ENCODE peak calls at places on chromosomes 2 and 18, in eight cellular contexts. I is central memory CD4-positive, alpha-beta T cell; K is brain pericyte; C is posterior vena cava; D is naive B cell; L is heart right ventricle; U is H54; J is HEK293T. A is an unnamed sample.
A peak's percentile ranks its signal among the peaks of the same experiment; 100 is the strongest.

GRCh38 chr18:10275506-10275905 is 178.9 kb upstream of the APCDD1 start:
- DNase-seq in I (no peak), K (no peak), C (no peak), D (no peak), L (no peak), U (no peak), J (no peak), A (no peak)

GRCh38 chr18:44636241-44636640 is 44.4 kb upstream of the SETBP1 start:
- DNase-seq in I (no peak), K (no peak), C (no peak), D (no peak), L (no peak), U (no peak), J (no peak), A (no peak)

GRCh38 chr18:46222093-46222492 is 117.9 kb downstream of the HAUS1 start:
- DNase-seq in I (no peak), K (no peak), C (no peak), D (no peak), L (no peak), U (no peak), J (no peak), A (no peak)

GRCh38 chr2:226813148-226813701 is 13.6 kb upstream of the IRS1 start:
- DNase-seq in I (no peak), K (no peak), C (no peak), D (no peak), L (no peak), U (no peak), J (no peak), A (no peak)

GRCh38 chr18:58754544-58755068 is 83.3 kb downstream of the MALT1 start:
- DNase-seq in I (no peak), K (peak; percentile 15), C (no peak), D (peak; percentile 15), L (peak; percentile 43), U (no peak), J (no peak), A (no peak)

GRCh38 chr2:127218843-127219715 is 1.0 kb downstream of the CYP27C1 start:
- DNase-seq in I (no peak), K (no peak), C (peak; percentile 81), D (no peak), L (no peak), U (no peak), J (no peak), A (no peak)

GRCh38 chr2:190947139-190947538 is 66.5 kb downstream of the GLS start:
- DNase-seq in I (no peak), K (no peak), C (no peak), D (no peak), L (no peak), U (no peak), J (no peak), A (no peak)

GRCh38 chr2:28754321-28754720 is 2.7 kb downstream of the PPP1CB start:
- DNase-seq in I (no peak), K (no peak), C (no peak), D (no peak), L (no peak), U (no peak), J (no peak), A (no peak)

GRCh38 chr2:41927581-41928260 is 120.1 kb upstream of the PKDCC start:
- DNase-seq in I (no peak), K (no peak), C (peak; percentile 86), D (no peak), L (peak; percentile 41), U (no peak), J (no peak), A (peak; percentile 76)

GRCh38 chr18:22465859-22466602 is 48.3 kb upstream of the CTAGE1 start:
- DNase-seq in I (no peak), K (no peak), C (no peak), D (no peak), L (no peak), U (peak; percentile 42), J (peak; percentile 61), A (peak; percentile 70)

GRCh38 chr2:207352978-207353377 is 176.8 kb upstream of the CREB1 start:
- DNase-seq in I (peak; percentile 9), K (no peak), C (no peak), D (no peak), L (no peak), U (no peak), J (no peak), A (no peak)

GRCh38 chr18:755506-755905 is 43.1 kb upstream of the ENOSF1 start:
- DNase-seq in I (no peak), K (no peak), C (no peak), D (no peak), L (no peak), U (no peak), J (no peak), A (no peak)

GRCh38 chr2:143254108-143254507 is 124.9 kb downstream of the ARHGAP15 start:
- DNase-seq in I (no peak), K (no peak), C (no peak), D (no peak), L (no peak), U (no peak), J (no peak), A (no peak)

GRCh38 chr2:1483551-1483950 is 70.3 kb downstream of the TPO start:
- DNase-seq in I (no peak), K (no peak), C (peak; percentile 44), D (no peak), L (no peak), U (no peak), J (no peak), A (no peak)

GRCh38 chr2:136248242-136248641 is 130.3 kb upstream of the CXCR4 start:
- DNase-seq in I (no peak), K (no peak), C (no peak), D (no peak), L (no peak), U (no peak), J (peak; percentile 26), A (no peak)

GRCh38 chr2:5673148-5673860 is 18.9 kb upstream of the SOX11 start:
- DNase-seq in I (no peak), K (no peak), C (no peak), D (no peak), L (no peak), U (no peak), J (no peak), A (no peak)

GRCh38 chr18:38256366-38256765 is 690.8 kb upstream of the CELF4 start:
- DNase-seq in I (no peak), K (no peak), C (no peak), D (no peak), L (no peak), U (no peak), J (no peak), A (no peak)

GRCh38 chr2:72919414-72920316 is 2.3 kb downstream of the EMX1 start:
- DNase-seq in I (no peak), K (no peak), C (no peak), D (no peak), L (no peak), U (no peak), J (no peak), A (peak; percentile 3)

GRCh38 chr2:223967981-223968380 is 10.7 kb downstream of the MRPL44 start:
- DNase-seq in I (no peak), K (no peak), C (no peak), D (no peak), L (no peak), U (no peak), J (no peak), A (no peak)

GRCh38 chr2:228725031-228725430 is 543.5 kb upstream of the SPHKAP start:
- DNase-seq in I (no peak), K (no peak), C (no peak), D (no peak), L (no peak), U (no peak), J (no peak), A (no peak)

GRCh38 chr2:178928077-178928476 is 120.9 kb upstream of the TTN start:
- DNase-seq in I (no peak), K (no peak), C (no peak), D (no peak), L (no peak), U (no peak), J (no peak), A (no peak)

GRCh38 chr2:222174450-222174849 is 124.3 kb downstream of the PAX3 start:
- DNase-seq in I (no peak), K (no peak), C (no peak), D (no peak), L (no peak), U (no peak), J (no peak), A (no peak)

GRCh38 chr2:54503192-54503591 is 47.1 kb downstream of the SPTBN1 start:
- DNase-seq in I (no peak), K (no peak), C (no peak), D (peak; percentile 10), L (no peak), U (no peak), J (peak; percentile 60), A (no peak)

GRCh38 chr18:72542993-72543361 is 1.2 kb downstream of the CBLN2 start:
- DNase-seq in I (no peak), K (no peak), C (no peak), D (no peak), L (no peak), U (no peak), J (no peak), A (no peak)

GRCh38 chr2:188569441-188569840 is 277.8 kb downstream of the GULP1 start:
- DNase-seq in I (no peak), K (no peak), C (no peak), D (no peak), L (no peak), U (no peak), J (no peak), A (no peak)

GRCh38 chr18:24220318-24220688 is 81.4 kb downstream of the CABYR start:
- DNase-seq in I (no peak), K (no peak), C (no peak), D (no peak), L (no peak), U (no peak), J (no peak), A (no peak)

GRCh38 chr2:73969356-73969755 is 15.4 kb upstream of the TET3 start:
- DNase-seq in I (no peak), K (no peak), C (no peak), D (no peak), L (no peak), U (no peak), J (no peak), A (no peak)

A was measured in sigmoid colon.